ENCODE peak calls at places on chromosomes 12 and 14, in ten cellular contexts. N is IMR-90; W is AG08395; T is LoVo; G is T-helper 9 cell; D is left cardiac atrium; M is uterus; H is NCI-H1105; R is activated CD4-positive, alpha-beta T cell treated with anti-CD3 and anti-CD28 coated beads for 1 hour; Z is H54. F is an unnamed sample.

GRCh38 chr12:130695061-130695460 is 21.0 kb downstream of the RIMBP2 start:
- DNase-seq in M (no peak), D (no peak), G (no peak), T (no peak), H (no peak), R (no peak), W (no peak), N (no peak), Z (no peak), F (no peak)

GRCh38 chr14:56608682-56609081 is 29.1 kb downstream of the TMEM260 start:
- DNase-seq in D (no peak), H (no peak), R (no peak), Z (no peak), G (no peak), W (no peak), M (no peak), T (peak; percentile 2), N (peak; percentile 25), F (no peak)

GRCh38 chr12:92539966-92540791 is 162.6 kb upstream of the PLEKHG7 start:
- DNase-seq in Z (no peak), W (no peak), G (no peak), T (no peak), R (no peak), M (no peak), H (no peak), D (peak; percentile 22), N (no peak), F (no peak)

GRCh38 chr12:67519824-67520433 is 128.6 kb upstream of the DYRK2 start:
- DNase-seq in W (no peak), R (no peak), H (peak; percentile 45), M (no peak), Z (no peak), G (no peak), N (no peak), D (no peak), T (no peak), F (no peak)

GRCh38 chr14:103740991-103741689 is 25.5 kb downstream of the ZFYVE21 start:
- DNase-seq in T (no peak), Z (no peak), H (no peak), R (no peak), M (no peak), G (no peak), N (peak; percentile 39), W (peak; percentile 56), D (no peak), F (no peak)

GRCh38 chr12:41368006-41368405 is 179.9 kb downstream of the PDZRN4 start:
- DNase-seq in R (no peak), D (no peak), N (peak; percentile 1), M (no peak), Z (no peak), G (no peak), T (no peak), W (no peak), H (no peak), F (no peak)

GRCh38 chr12:10310926-10311705 is 3.4 kb downstream of the KLRD1 start:
- DNase-seq in T (no peak), G (no peak), M (no peak), R (no peak), N (no peak), W (no peak), H (no peak), Z (no peak), D (no peak), F (no peak)

GRCh38 chr14:38254565-38255407 is 1.1 kb downstream of the CLEC14A start:
- DNase-seq in Z (no peak), T (no peak), N (no peak), M (no peak), W (no peak), D (no peak), G (no peak), R (no peak), H (no peak), F (no peak)

GRCh38 chr12:60191676-60192359 is 596.0 kb downstream of the SLC16A7 start:
- DNase-seq in M (no peak), D (no peak), W (peak; percentile 40), H (no peak), N (peak; percentile 64), T (no peak), R (no peak), G (no peak), Z (no peak), F (no peak)

GRCh38 chr14:100384819-100385813 is 62.0 kb downstream of the SLC25A47 start:
- DNase-seq in W (peak; percentile 48), N (peak; percentile 81), H (peak; percentile 11), Z (no peak), R (no peak), M (no peak), T (peak; percentile 34), D (no peak), G (no peak), F (no peak)

GRCh38 chr12:2959508-2960431 is 573 bp downstream of the TEAD4 start:
- DNase-seq in T (peak; percentile 58), W (peak; percentile 70), N (peak; percentile 60), H (peak; percentile 37), Z (peak; percentile 78), R (no peak), M (peak; percentile 67), G (no peak), D (peak; percentile 80), F (no peak)

GRCh38 chr12:49955899-49956662 is 5.5 kb downstream of the AQP2 start:
- DNase-seq in N (no peak), M (no peak), D (no peak), R (no peak), T (no peak), W (no peak), H (no peak), Z (no peak), G (no peak), F (no peak)

GRCh38 chr14:23728791-23729190 is 92.6 kb downstream of the DHRS2 start:
- DNase-seq in G (no peak), T (no peak), D (no peak), N (no peak), Z (no peak), M (no peak), R (no peak), W (no peak), H (no peak), F (no peak)

GRCh38 chr12:124742111-124742510 is 121.6 kb downstream of the SCARB1 start:
- DNase-seq in W (no peak), T (no peak), D (no peak), H (no peak), R (no peak), G (no peak), Z (no peak), N (no peak), M (no peak), F (no peak)

GRCh38 chr12:31324845-31325523 is 966 bp downstream of the SINHCAF start:
- DNase-seq in W (peak; percentile 39), G (peak; percentile 27), H (peak; percentile 48), N (peak; percentile 49), R (peak; percentile 26), T (peak; percentile 61), Z (peak; percentile 32), M (peak; percentile 59), D (peak; percentile 67), F (peak; percentile 7)

GRCh38 chr12:2309647-2310046 is 256.9 kb downstream of the CACNA1C start:
- DNase-seq in W (no peak), H (no peak), N (no peak), G (no peak), T (no peak), M (no peak), Z (no peak), R (no peak), D (no peak), F (no peak)

GRCh38 chr12:115456946-115457689 is 773.1 kb upstream of the TBX3 start:
- DNase-seq in Z (peak; percentile 25), N (no peak), H (no peak), T (no peak), M (no peak), W (no peak), R (no peak), G (no peak), D (no peak), F (no peak)

GRCh38 chr14:52266179-52266578 is 1.3 kb upstream of the PTGDR start:
- DNase-seq in M (peak; percentile 57), W (peak; percentile 86), H (no peak), G (no peak), T (no peak), R (no peak), D (peak; percentile 46), Z (no peak), N (peak; percentile 49), F (no peak)

GRCh38 chr14:55482936-55483605 is 42.7 kb upstream of the TBPL2 start:
- DNase-seq in D (no peak), T (no peak), R (no peak), N (no peak), W (no peak), M (no peak), Z (no peak), H (no peak), G (no peak), F (no peak)

GRCh38 chr14:38500125-38500524 is 244.2 kb upstream of the CLEC14A start:
- DNase-seq in D (no peak), T (no peak), G (no peak), R (no peak), Z (no peak), H (no peak), W (no peak), N (peak; percentile 33), M (no peak), F (no peak)

GRCh38 chr12:6226002-6226700 is 26.0 kb downstream of the CD9 start:
- DNase-seq in D (peak; percentile 87), R (no peak), H (peak; percentile 62), G (no peak), M (peak; percentile 85), W (no peak), Z (no peak), T (peak; percentile 42), N (peak; percentile 66), F (no peak)

GRCh38 chr14:84028205-84028604 is 1501.7 kb upstream of the FLRT2 start:
- DNase-seq in D (no peak), H (no peak), Z (no peak), W (no peak), G (no peak), N (no peak), T (no peak), M (no peak), R (no peak), F (no peak)

GRCh38 chr12:39912211-39912980 is 193.5 kb downstream of the SLC2A13 start:
- DNase-seq in D (no peak), N (no peak), M (no peak), H (peak; percentile 4), W (no peak), G (no peak), Z (no peak), R (no peak), T (peak; percentile 40), F (no peak)